ENCODE peak calls at places on chromosomes 6 and 20, in nine cellular contexts. V is tibial artery; X is Peyer's patch; D is CD8-positive, alpha-beta T cell; O is heart right ventricle; M is B cell; S is keratinocyte; J is left lung; G is astrocyte. U is an unnamed sample.

GRCh38 chr6:104771258-104771832 is 88.4 kb downstream of the HACE1 start:
- DNase-seq in V (no peak), X (no peak), D (no peak), O (no peak), M (no peak), S (no peak), J (no peak), G (peak), U (peak)

GRCh38 chr6:32177182-32177787 is 920 bp upstream of the RNF5 start:
- DNase-seq in V (no peak), X (no peak), D (no peak), O (peak), M (no peak), S (no peak), J (no peak), G (no peak), U (no peak)

GRCh38 chr6:14711056-14711703 is 534.7 kb upstream of the JARID2 start:
- DNase-seq in V (no peak), X (no peak), D (no peak), O (peak), M (peak), S (peak), J (no peak), G (peak), U (no peak)

GRCh38 chr6:84752118-84752850 is 12.1 kb downstream of the TBX18 start:
- DNase-seq in V (no peak), X (no peak), D (no peak), O (no peak), M (no peak), S (no peak), J (no peak), G (no peak), U (no peak)

GRCh38 chr6:139751179-139751578 is 376.7 kb upstream of the CITED2 start:
- DNase-seq in V (no peak), X (no peak), D (no peak), O (no peak), M (no peak), S (no peak), J (no peak), G (no peak), U (no peak)

GRCh38 chr6:148432405-148433195 is 90.0 kb downstream of the SASH1 start:
- DNase-seq in V (no peak), X (no peak), D (no peak), O (peak), M (no peak), S (no peak), J (no peak), G (peak), U (no peak)

GRCh38 chr6:3230275-3231212 is 3.1 kb upstream of the TUBB2B start:
- DNase-seq in V (no peak), X (no peak), D (no peak), O (no peak), M (no peak), S (no peak), J (no peak), G (peak), U (no peak)

GRCh38 chr6:34546551-34547321 is 9.4 kb downstream of the SPDEF start:
- DNase-seq in V (peak), X (peak), D (no peak), O (peak), M (no peak), S (no peak), J (no peak), G (no peak), U (no peak)

GRCh38 chr6:82022614-82023102 is 224.9 kb downstream of the IBTK start:
- DNase-seq in V (no peak), X (no peak), D (no peak), O (no peak), M (no peak), S (peak), J (no peak), G (peak), U (peak)

GRCh38 chr6:158813032-158813431 is 6.1 kb downstream of the EZR start:
- DNase-seq in V (no peak), X (no peak), D (no peak), O (no peak), M (no peak), S (no peak), J (no peak), G (no peak), U (no peak)

GRCh38 chr6:2980465-2980855 is 9.1 kb upstream of the SERPINB6 start:
- DNase-seq in V (no peak), X (no peak), D (no peak), O (no peak), M (no peak), S (no peak), J (no peak), G (no peak), U (no peak)

GRCh38 chr20:33444797-33445560 is 1.4 kb upstream of the SNTA1 start:
- DNase-seq in V (no peak), X (no peak), D (no peak), O (no peak), M (peak), S (no peak), J (no peak), G (no peak), U (no peak)

GRCh38 chr6:3157151-3157933 is at the start of gene TUBB2A:
- DNase-seq in V (peak), X (peak), D (peak), O (peak), M (peak), S (peak), J (peak), G (peak), U (no peak)

DNA sequence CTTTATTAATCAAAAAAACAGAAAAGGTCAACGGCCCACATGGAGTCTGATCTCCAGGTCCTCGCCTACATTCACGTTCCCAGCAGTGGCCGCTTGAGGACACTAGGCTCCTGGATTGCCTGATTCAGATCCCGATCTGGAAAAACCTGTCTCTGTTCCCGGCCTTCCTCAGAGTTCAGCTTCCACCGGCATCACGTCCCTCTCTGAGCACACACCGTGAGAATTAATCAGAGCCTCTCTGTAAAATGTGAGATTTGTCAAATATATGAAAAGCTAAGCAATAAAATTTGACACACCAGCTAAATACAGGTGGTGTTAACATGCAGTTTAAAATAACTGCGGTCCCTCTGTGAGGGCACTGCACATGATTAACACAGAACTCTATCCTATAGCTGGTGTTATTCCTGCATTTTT is 122.8 kb upstream of the COL21A1 start:
- DNase-seq in V (peak), X (peak), D (no peak), O (peak), M (no peak), S (peak), J (no peak), G (peak), U (no peak)
- TF ChIP-seq CTCF in V (peak), X (no peak), D (no peak), O (peak), M (no peak), S (peak), J (peak), G (peak), U (peak)

DNA sequence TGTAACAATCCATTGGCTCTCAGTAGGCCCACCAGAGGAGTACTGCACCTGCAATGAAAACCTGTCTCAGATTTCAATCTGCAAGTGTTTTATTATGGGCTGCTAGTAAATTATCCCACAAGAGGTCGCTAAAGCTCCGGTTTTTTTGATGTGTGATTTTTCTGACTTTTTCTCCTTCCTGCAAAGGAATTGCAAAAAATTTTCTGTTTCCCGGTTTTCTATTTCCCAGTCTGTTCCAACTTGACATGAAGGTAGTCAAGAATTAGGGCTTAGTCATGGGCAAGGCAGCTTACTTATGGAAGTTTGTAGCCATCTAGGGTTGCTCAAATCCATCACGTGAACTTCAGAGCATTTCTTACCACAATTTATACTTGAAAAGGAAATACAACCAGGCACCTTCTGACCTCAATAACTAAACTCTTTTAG is 38.5 kb upstream of the AHI1 start:
- DNase-seq in V (no peak), X (no peak), D (no peak), O (peak), M (peak), S (peak), J (no peak), G (peak), U (peak)
- TF ChIP-seq CTCF in V (peak), X (peak), D (peak), O (peak), M (peak), S (peak), J (peak), G (peak), U (peak)

DNA sequence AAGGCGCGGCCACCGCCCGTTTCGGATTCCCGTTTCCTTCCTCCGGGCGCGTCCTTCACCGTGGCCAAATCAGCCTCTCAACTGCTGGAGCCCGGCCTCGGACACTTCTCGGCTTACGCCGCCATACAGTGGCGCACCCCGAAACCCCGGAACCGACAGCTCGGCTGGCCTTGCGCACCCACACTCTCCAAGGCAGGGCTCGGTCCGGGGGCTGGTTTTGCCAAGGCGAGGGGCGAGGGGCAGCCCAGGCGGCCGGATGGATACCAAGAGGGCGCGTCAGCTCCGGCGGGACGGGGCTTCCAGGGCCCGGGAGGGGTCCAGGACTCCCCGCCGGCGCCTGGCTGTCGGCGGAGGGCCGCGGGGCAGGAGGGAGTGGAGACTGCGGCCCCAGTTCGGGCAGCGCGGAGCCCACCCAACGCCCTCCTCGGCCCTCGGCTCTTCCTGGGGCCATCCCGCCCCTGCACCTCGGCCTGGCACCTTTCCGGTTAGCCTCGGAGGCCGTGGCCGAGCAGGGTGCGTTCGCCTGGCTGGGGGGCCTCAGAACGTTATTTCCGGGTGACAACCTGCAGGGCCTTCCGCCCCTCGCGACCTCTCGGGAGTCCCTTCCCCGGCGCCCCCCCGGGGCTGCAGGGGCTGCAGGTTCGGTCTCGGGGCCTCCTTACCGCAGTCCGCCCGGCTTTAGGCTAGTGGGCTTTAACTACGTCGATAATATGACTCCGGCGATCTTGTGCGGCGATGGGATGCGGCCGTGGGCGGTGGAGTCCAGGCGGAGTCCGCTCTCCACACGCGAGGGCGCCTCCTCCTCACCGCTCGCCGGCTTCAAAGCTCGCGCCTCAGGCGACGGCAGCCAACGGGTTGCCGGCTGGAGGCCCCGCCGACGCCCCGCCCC is 697 bp upstream of the CEP43 start:
- DNase-seq in V (peak), X (peak), D (no peak), O (peak), M (peak), S (peak), J (peak), G (no peak), U (no peak)
- TF ChIP-seq CTCF in V (no peak), X (no peak), D (no peak), O (no peak), M (no peak), S (no peak), J (no peak), G (no peak), U (no peak)

GRCh38 chr6:137202078-137202477 is 17.1 kb downstream of the IFNGR1 start:
- DNase-seq in V (no peak), X (no peak), D (no peak), O (no peak), M (peak), S (no peak), J (no peak), G (no peak), U (no peak)
- TF ChIP-seq CTCF in V (no peak), X (no peak), D (no peak), O (peak), M (peak), S (peak), J (peak), G (no peak), U (peak)

DNA sequence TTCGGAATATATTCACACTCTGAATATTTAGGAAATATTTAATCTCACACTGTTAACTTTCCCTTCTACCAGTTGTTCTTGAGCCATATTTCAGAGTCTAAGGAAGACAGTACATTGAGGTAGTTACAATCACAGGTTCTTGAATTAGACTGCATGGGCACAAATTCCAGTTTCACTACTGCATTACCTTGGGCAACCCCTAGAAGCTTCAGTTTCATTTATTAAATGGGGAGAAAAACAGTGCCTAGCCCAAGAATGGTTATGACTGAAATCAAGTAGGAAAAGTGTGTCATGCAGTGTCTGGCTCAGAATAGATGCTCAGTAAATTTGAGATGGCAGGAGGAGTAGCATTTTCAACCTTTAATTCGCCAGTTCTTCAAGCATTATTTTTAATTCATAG is 124.5 kb upstream of the SAMD5 start:
- DNase-seq in V (no peak), X (no peak), D (no peak), O (no peak), M (no peak), S (no peak), J (no peak), G (no peak), U (no peak)
- TF ChIP-seq CTCF in V (no peak), X (no peak), D (no peak), O (no peak), M (no peak), S (no peak), J (no peak), G (no peak), U (no peak)

GRCh38 chr6:33248932-33249731 is 22.5 kb downstream of the VPS52 start:
- DNase-seq in V (peak), X (peak), D (peak), O (peak), M (peak), S (peak), J (peak), G (peak), U (peak)
- TF ChIP-seq CTCF in V (no peak), X (no peak), D (no peak), O (peak), M (no peak), S (no peak), J (no peak), G (no peak), U (peak)

GRCh38 chr6:8061736-8062135 is 2.5 kb downstream of the BLOC1S5 start:
- DNase-seq in V (no peak), X (no peak), D (no peak), O (no peak), M (no peak), S (no peak), J (no peak), G (no peak), U (no peak)

GRCh38 chr6:8066108-8066507 is 1.9 kb upstream of the BLOC1S5 start:
- DNase-seq in V (no peak), X (no peak), D (no peak), O (no peak), M (no peak), S (no peak), J (no peak), G (no peak), U (no peak)

GRCh38 chr6:8064638-8065518 is 689 bp upstream of the BLOC1S5 start:
- DNase-seq in V (no peak), X (no peak), D (no peak), O (no peak), M (peak), S (no peak), J (no peak), G (no peak), U (no peak)

GRCh38 chr6:8065519-8065911 is 1.3 kb upstream of the BLOC1S5 start:
- DNase-seq in V (no peak), X (no peak), D (no peak), O (no peak), M (no peak), S (no peak), J (no peak), G (no peak), U (no peak)

GRCh38 chr6:8063762-8064637 is at the start of gene BLOC1S5:
- DNase-seq in V (peak), X (peak), D (peak), O (peak), M (peak), S (peak), J (peak), G (peak), U (peak)
- TF ChIP-seq CTCF in V (peak), X (no peak), D (no peak), O (peak), M (no peak), S (no peak), J (no peak), G (no peak), U (peak)

GRCh38 chr6:108157234-108157971 is 8.4 kb upstream of the NR2E1 start:
- DNase-seq in V (no peak), X (no peak), D (no peak), O (no peak), M (peak), S (no peak), J (peak), G (no peak), U (no peak)
- TF ChIP-seq CTCF in V (no peak), X (no peak), D (no peak), O (no peak), M (no peak), S (no peak), J (no peak), G (no peak), U (no peak)

U was measured in retinal pigment epithelial cell.